ENCODE peak calls at places on chromosomes 5 and 9, in ten cellular contexts. L is right cardiac atrium; B is CD8-positive, alpha-beta T cell; J is RWPE2; S is cardiac muscle cell; D is mesendoderm; G is HCT116; V is A673; Y is A549; U is NT2/D1. T is an unnamed sample. For H3K4me1, the result is how much of the 10 kb centered on the place peaks cover.

GRCh38 chr5:16579142-16579541 is 37.7 kb downstream of the RETREG1 start:
- DNase-seq in G (no peak), B (no peak), Y (no peak), S (no peak), U (no peak), D (no peak), L (peak), J (no peak), V (no peak), T (no peak)

GRCh38 chr5:99320461-99320860 is 391.7 kb upstream of the CHD1 start:
- DNase-seq in D (peak), L (no peak), U (peak), Y (no peak), J (no peak), G (no peak), S (no peak), B (no peak), V (peak), T (no peak)

GRCh38 chr9:127163409-127163808 is 41.0 kb upstream of the ANGPTL2 start:
- DNase-seq in J (no peak), G (no peak), V (peak), Y (no peak), L (no peak), B (peak), D (no peak), U (no peak), S (peak), T (no peak)

GRCh38 chr5:135869151-135869737 is 26.4 kb downstream of the IL9 start:
- DNase-seq in B (no peak), L (no peak), D (no peak), Y (no peak), J (no peak), U (no peak), G (no peak), V (no peak), S (no peak), T (no peak)

GRCh38 chr5:137022725-137023124 is 476.4 kb downstream of the SPOCK1 start:
- DNase-seq in L (no peak), J (no peak), Y (no peak), G (no peak), B (no peak), V (no peak), S (peak), U (no peak), D (no peak), T (no peak)

GRCh38 chr5:149485655-149486615 is 65.3 kb downstream of the CSNK1A1 start:
- DNase-seq in S (peak), Y (peak), L (peak), J (peak), U (no peak), G (peak), V (peak), D (peak), B (no peak), T (peak)

GRCh38 chr5:140042551-140043507 is at the start of gene NRG2:
- DNase-seq in B (peak), S (peak), V (peak), D (peak), U (peak), J (peak), G (peak), Y (peak), L (peak), T (peak)

GRCh38 chr9:71179183-71179582 is 57.8 kb upstream of the TRPM3 start:
- DNase-seq in V (no peak), D (no peak), U (no peak), G (no peak), Y (no peak), B (no peak), J (no peak), S (no peak), L (no peak), T (no peak)

GRCh38 chr9:128636556-128637530 is 19.8 kb downstream of the DYNC2I2 start:
- DNase-seq in V (no peak), S (no peak), L (peak), U (no peak), D (no peak), Y (no peak), G (no peak), B (no peak), J (no peak), T (no peak)

GRCh38 chr9:36995927-36996471 is 38.1 kb downstream of the PAX5 start:
- DNase-seq in U (peak), B (peak), D (peak), G (peak), V (peak), S (peak), L (peak), J (no peak), Y (peak), T (no peak)

GRCh38 chr9:33433871-33434270 is 13.5 kb downstream of the AQP3 start:
- DNase-seq in Y (no peak), L (no peak), V (no peak), S (no peak), D (no peak), U (no peak), G (no peak), J (no peak), B (no peak), T (no peak)

GRCh38 chr5:119363936-119364335 is 8.1 kb downstream of the TNFAIP8 start:
- DNase-seq in B (no peak), V (no peak), S (no peak), D (no peak), Y (no peak), U (no peak), J (no peak), L (no peak), G (no peak), T (no peak)

GRCh38 chr5:132380741-132381140 is 11.2 kb downstream of the SLC22A5 start:
- DNase-seq in D (no peak), V (no peak), U (no peak), J (no peak), S (no peak), L (no peak), B (no peak), G (no peak), Y (no peak), T (no peak)

GRCh38 chr5:1280177-1281037 is 14.5 kb downstream of the TERT start:
- DNase-seq in Y (no peak), U (no peak), G (no peak), V (no peak), J (peak), L (no peak), D (no peak), S (no peak), B (no peak), T (no peak)

GRCh38 chr5:55172051-55172899 is 702 bp downstream of the CDC20B start:
- DNase-seq in G (peak), Y (peak), V (peak), S (peak), B (peak), J (no peak), L (no peak), U (peak), D (peak), T (no peak)

GRCh38 chr9:126986506-126986951 is 71.9 kb downstream of the RALGPS1 start:
- DNase-seq in S (peak), J (no peak), U (no peak), B (no peak), G (peak), V (no peak), L (no peak), D (no peak), Y (peak), T (no peak)

GRCh38 chr9:401223-401622 is 186.6 kb downstream of the DOCK8 start:
- DNase-seq in U (no peak), B (no peak), S (no peak), G (no peak), V (peak), J (no peak), Y (no peak), L (no peak), D (peak), T (no peak)

GRCh38 chr5:30592833-30593232 is 600.7 kb upstream of the CDH6 start:
- DNase-seq in B (no peak), G (no peak), L (no peak), Y (no peak), D (no peak), U (no peak), V (peak), S (no peak), J (no peak), T (no peak)

GRCh38 chr5:140338336-140338735 is 8.1 kb downstream of the HBEGF start:
- DNase-seq in Y (no peak), D (no peak), U (no peak), G (no peak), J (no peak), L (no peak), B (no peak), V (no peak), S (no peak), T (no peak)

GRCh38 chr9:5633243-5633642 is 4.3 kb downstream of the RIC1 start:
- DNase-seq in G (no peak), U (no peak), D (peak), S (peak), J (no peak), B (no peak), V (peak), Y (peak), L (no peak), T (no peak)

GRCh38 chr5:14082973-14083372 is 60.2 kb upstream of the TRIO start:
- DNase-seq in S (no peak), G (no peak), V (no peak), B (no peak), L (no peak), J (no peak), U (no peak), Y (no peak), D (no peak), T (no peak)

GRCh38 chr5:74468421-74468820 is 172.1 kb downstream of the ENC1 start:
- DNase-seq in G (no peak), U (no peak), B (no peak), J (no peak), S (no peak), V (no peak), Y (no peak), D (no peak), L (no peak), T (no peak)

GRCh38 chr9:91162311-91162710 is 199.4 kb downstream of the AUH start:
- DNase-seq in B (no peak), D (no peak), Y (no peak), V (no peak), G (no peak), U (no peak), J (no peak), L (no peak), S (no peak), T (peak)

GRCh38 chr9:87950765-87951488 is 23.4 kb downstream of the CDK20 start:
- DNase-seq in S (peak), D (peak), Y (peak), G (peak), J (no peak), B (no peak), U (peak), V (peak), L (no peak), T (no peak)

GRCh38 chr9:16152276-16153065 is 599.6 kb downstream of the CCDC171 start:
- DNase-seq in J (no peak), L (no peak), B (no peak), S (no peak), V (no peak), U (no peak), G (no peak), Y (no peak), D (no peak), T (no peak)

GRCh38 chr5:175202461-175203065 is 241.4 kb downstream of the DRD1 start:
- DNase-seq in S (no peak), L (no peak), V (peak), G (peak), U (no peak), D (no peak), Y (peak), J (no peak), B (no peak), T (no peak)

GRCh38 chr5:170525450-170526211 is 21.8 kb downstream of the KCNIP1 start:
- DNase-seq in Y (no peak), L (no peak), S (no peak), V (no peak), G (no peak), U (no peak), D (no peak), B (no peak), J (peak), T (no peak)

GRCh38 chr5:10567181-10567591 is 3.3 kb downstream of the ANKRD33B start:
- DNase-seq in B (no peak), V (no peak), L (no peak), J (peak), S (no peak), D (no peak), Y (no peak), U (no peak), G (no peak), T (peak)

GRCh38 chr5:103120607-103121200 is 603 bp downstream of the PPIP5K2 start:
- DNase-seq in B (no peak), V (peak), L (peak), Y (no peak), S (peak), D (peak), G (no peak), U (no peak), J (no peak), T (no peak)

GRCh38 chr9:120405134-120405533 is 174.8 kb downstream of the CDK5RAP2 start:
- DNase-seq in B (no peak), S (no peak), J (no peak), L (no peak), U (no peak), G (no peak), D (no peak), V (no peak), Y (no peak), T (no peak)

GRCh38 chr9:72371151-72371550 is 6.1 kb upstream of the ZFAND5 start:
- DNase-seq in Y (no peak), V (no peak), S (peak), G (no peak), B (no peak), J (no peak), D (no peak), L (no peak), U (no peak), T (no peak)

GRCh38 chr9:36925033-36925432 is 109.0 kb downstream of the PAX5 start:
- DNase-seq in S (no peak), B (no peak), J (no peak), G (no peak), V (peak), Y (no peak), D (peak), U (no peak), L (no peak), T (no peak)

GRCh38 chr9:15357050-15357653 is 50.1 kb upstream of the TTC39B start:
- DNase-seq in Y (no peak), S (no peak), D (peak), B (no peak), G (no peak), J (no peak), U (no peak), L (no peak), V (no peak), T (no peak)

GRCh38 chr9:89397471-89397870 is 79.2 kb downstream of the SECISBP2 start:
- DNase-seq in V (no peak), U (no peak), Y (no peak), L (no peak), B (no peak), S (no peak), G (no peak), D (no peak), J (no peak), T (no peak)

GRCh38 chr9:89402695-89403427 is 84.6 kb downstream of the SECISBP2 start:
- DNase-seq in L (no peak), Y (no peak), G (no peak), S (no peak), J (no peak), B (no peak), U (no peak), V (no peak), D (no peak), T (no peak)

GRCh38 chr9:89404074-89404473 is 85.8 kb downstream of the SECISBP2 start:
- DNase-seq in B (no peak), L (no peak), G (no peak), U (no peak), Y (no peak), J (no peak), S (no peak), D (no peak), V (no peak), T (no peak)

GRCh38 chr9:89398651-89399050 is 80.4 kb downstream of the SECISBP2 start:
- DNase-seq in J (no peak), Y (no peak), V (no peak), G (no peak), B (no peak), L (no peak), U (no peak), D (no peak), S (no peak), T (no peak)

GRCh38 chr9:89400398-89401116 is 82.3 kb downstream of the SECISBP2 start:
- DNase-seq in S (no peak), V (no peak), L (no peak), D (no peak), G (no peak), B (no peak), U (no peak), J (no peak), Y (no peak), T (no peak)
- H3K4me3 ChIP-seq in S (no peak), V (no peak), L (no peak), D (no peak), G (no peak), B (no peak), U (no peak), J (no peak), Y (no peak), T (no peak)

DNA sequence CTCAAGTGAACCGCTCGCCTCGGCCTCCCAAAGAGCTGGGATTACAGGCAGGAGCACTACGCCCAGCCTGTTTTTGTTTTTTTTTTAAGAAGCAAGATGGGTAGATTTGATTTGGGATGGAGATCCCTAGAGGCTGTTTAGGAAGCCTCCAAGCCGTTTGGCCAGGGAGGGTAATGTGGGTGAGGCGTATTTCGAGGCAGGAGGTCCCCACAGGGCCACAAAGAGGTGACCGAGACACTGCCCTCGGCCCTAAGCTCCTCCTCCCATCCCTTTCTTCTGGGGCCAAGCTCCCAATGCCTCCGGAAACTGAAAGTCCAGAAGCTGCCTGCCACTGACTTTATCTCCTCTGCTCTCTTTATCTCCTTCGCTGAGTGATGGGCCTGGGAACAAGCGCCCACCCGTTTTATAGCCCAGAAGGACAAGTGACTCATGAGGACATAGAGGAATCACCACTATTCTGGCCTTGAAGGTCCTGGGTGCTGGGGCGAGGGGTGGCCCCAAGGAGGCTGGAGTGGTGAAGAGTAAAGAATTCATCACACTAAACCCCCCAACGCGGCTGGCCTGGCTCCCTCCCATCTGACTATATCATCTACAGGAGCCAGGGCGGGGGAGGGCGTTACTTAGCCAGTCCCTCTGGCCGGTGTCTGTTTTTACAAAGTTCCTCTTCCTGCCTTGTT is 2.0 kb upstream of the RALGDS start:
- DNase-seq in S (peak), L (peak), G (no peak), Y (no peak), U (no peak), B (no peak), V (no peak), J (no peak), D (peak), T (peak)
- H3K4me1 ChIP-seq in S (half or more), L (under half), G (half or more), Y (under half), U (under half), B (half or more), V (under half), J (under half), D (under half), T (under half)

GRCh38 chr9:131099088-131099611 is 2.8 kb downstream of the AIF1L start:
- DNase-seq in L (no peak), S (no peak), J (no peak), D (peak), G (no peak), V (no peak), U (no peak), Y (no peak), B (no peak), T (no peak)

GRCh38 chr9:131098391-131099087 is 2.2 kb downstream of the AIF1L start:
- DNase-seq in S (no peak), G (no peak), L (no peak), V (no peak), U (no peak), Y (no peak), B (no peak), J (no peak), D (peak), T (no peak)

GRCh38 chr9:131096490-131097258 is at the start of gene AIF1L:
- DNase-seq in J (no peak), D (peak), L (no peak), V (peak), S (no peak), U (peak), Y (peak), B (no peak), G (peak), T (no peak)

GRCh38 chr9:131097259-131097947 is 1.1 kb downstream of the AIF1L start:
- DNase-seq in V (no peak), B (no peak), G (no peak), Y (no peak), S (no peak), D (peak), J (no peak), U (no peak), L (no peak), T (no peak)

DNA sequence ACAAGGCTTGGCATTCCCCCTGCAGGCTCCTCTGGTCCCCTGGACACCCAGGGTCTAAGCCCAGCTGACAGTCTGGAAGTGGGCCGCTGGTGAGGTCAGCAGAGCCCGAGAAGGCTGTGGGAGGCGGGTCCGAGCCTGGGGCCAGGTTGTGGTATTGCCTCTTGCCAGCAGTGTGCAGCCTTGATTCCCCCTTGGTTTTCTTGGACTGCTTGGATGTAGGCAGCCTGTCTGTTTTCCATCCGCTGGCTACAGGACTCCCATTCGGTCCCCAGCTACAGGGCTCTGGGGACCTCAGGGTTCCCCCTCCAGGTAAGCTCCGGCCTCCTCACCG is 1.6 kb downstream of the AIF1L start:
- DNase-seq in U (no peak), J (no peak), G (no peak), Y (no peak), V (no peak), L (peak), S (no peak), D (no peak), B (no peak), T (no peak)
- H3K4me3 ChIP-seq in U (peak), J (no peak), G (no peak), Y (no peak), V (no peak), L (no peak), S (no peak), D (no peak), B (no peak), T (peak)

GRCh38 chr5:6723122-6723885 is 10.1 kb downstream of the TENT4A start:
- DNase-seq in D (no peak), S (no peak), G (no peak), U (no peak), J (peak), B (no peak), Y (no peak), V (no peak), L (no peak), T (no peak)
- H3K4me1 ChIP-seq in D (under half), S (under half), G (under half), U (under half), J (under half), B (half or more), Y (under half), V (under half), L (under half), T (half or more)

GRCh38 chr5:143147918-143148317 is 255.6 kb downstream of the NR3C1 start:
- DNase-seq in Y (no peak), V (no peak), U (no peak), B (no peak), D (no peak), J (no peak), L (no peak), G (no peak), S (peak), T (no peak)

GRCh38 chr5:143148461-143149170 is 254.9 kb downstream of the NR3C1 start:
- DNase-seq in V (no peak), Y (no peak), J (no peak), S (peak), B (no peak), U (no peak), G (no peak), D (no peak), L (no peak), T (no peak)

GRCh38 chr5:143145388-143145787 is 258.1 kb downstream of the NR3C1 start:
- DNase-seq in Y (no peak), B (no peak), V (no peak), S (no peak), D (no peak), L (no peak), G (no peak), J (no peak), U (no peak), T (no peak)

GRCh38 chr5:143146161-143146560 is 257.3 kb downstream of the NR3C1 start:
- DNase-seq in Y (no peak), U (no peak), B (no peak), J (no peak), D (no peak), S (no peak), L (no peak), V (no peak), G (no peak), T (no peak)

GRCh38 chr5:143147382-143147781 is 256.1 kb downstream of the NR3C1 start:
- DNase-seq in G (no peak), U (no peak), S (no peak), L (no peak), Y (no peak), D (no peak), B (no peak), J (no peak), V (no peak), T (no peak)
- H3K4me3 ChIP-seq in G (no peak), U (no peak), S (no peak), L (no peak), Y (no peak), D (no peak), B (no peak), J (no peak), V (no peak), T (no peak)

DNA sequence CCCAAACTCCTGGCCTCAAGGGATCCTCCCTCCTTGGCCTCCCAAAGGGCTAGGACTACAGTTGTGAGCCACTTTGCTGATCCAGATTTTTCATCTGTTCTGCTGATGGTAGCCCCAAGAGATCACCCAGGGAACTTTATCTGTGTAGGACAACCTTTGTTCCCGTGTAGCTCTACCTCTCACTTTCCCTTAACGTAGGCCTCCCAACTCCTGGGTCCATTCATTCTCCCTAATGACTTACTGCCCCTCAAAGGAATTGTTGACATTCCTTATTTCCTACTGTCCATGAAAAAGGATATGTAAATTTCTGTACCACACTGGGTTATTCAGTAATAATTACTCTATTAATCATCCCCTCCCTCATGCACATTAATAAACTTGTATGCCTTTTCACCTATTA is 51.0 kb upstream of the PHF24 start:
- DNase-seq in V (no peak), S (no peak), Y (no peak), G (no peak), B (no peak), J (no peak), U (peak), D (no peak), L (no peak), T (no peak)
- H3K4me1 ChIP-seq in V (under half), S (under half), Y (under half), G (under half), B (under half), J (under half), U (under half), D (under half), L (under half), T (under half)

T was measured in right atrium auricular region.